ENCODE peak calls at places on chromosomes 5 and 9, in four cellular contexts. One of them, this sample, is unnamed.
A peak's percentile ranks its signal among the peaks of the same experiment; 100 is the strongest.

GRCh38 chr5:106172681-106173532 is 1497.8 kb downstream of the EFNA5 start:
- DNase-seq in CD8-positive, alpha-beta memory T cell: no peak
- DNase-seq in hippocampal formation: no peak
- DNase-seq in HEK293T: no peak
- DNase-seq in this sample: no peak

GRCh38 chr5:10756539-10756938 is 4.5 kb downstream of the DAP start:
- DNase-seq in CD8-positive, alpha-beta memory T cell: no peak
- DNase-seq in hippocampal formation: no peak
- DNase-seq in HEK293T: no peak
- DNase-seq in this sample: no peak

GRCh38 chr5:59543826-59544442 is 349.6 kb downstream of the PDE4D start:
- DNase-seq in CD8-positive, alpha-beta memory T cell: no peak
- DNase-seq in hippocampal formation: peak; percentile 6
- DNase-seq in HEK293T: no peak
- DNase-seq in this sample: peak; percentile 11

GRCh38 chr9:73135394-73135793 is 16.3 kb upstream of the ANXA1 start:
- DNase-seq in CD8-positive, alpha-beta memory T cell: no peak
- DNase-seq in hippocampal formation: no peak
- DNase-seq in HEK293T: no peak
- DNase-seq in this sample: no peak

GRCh38 chr5:35890021-35890740 is 33.5 kb downstream of the IL7R start:
- DNase-seq in CD8-positive, alpha-beta memory T cell: no peak
- DNase-seq in hippocampal formation: no peak
- DNase-seq in HEK293T: no peak
- DNase-seq in this sample: no peak

GRCh38 chr9:6944093-6944551 is 186.3 kb downstream of the KDM4C start:
- DNase-seq in CD8-positive, alpha-beta memory T cell: no peak
- DNase-seq in hippocampal formation: no peak
- DNase-seq in HEK293T: no peak
- DNase-seq in this sample: no peak

GRCh38 chr5:9599391-9599790 is 30.8 kb downstream of the TAS2R1 start:
- DNase-seq in CD8-positive, alpha-beta memory T cell: no peak
- DNase-seq in hippocampal formation: no peak
- DNase-seq in HEK293T: no peak
- DNase-seq in this sample: no peak

GRCh38 chr5:169384661-169385060 is 83.7 kb upstream of the SLIT3 start:
- DNase-seq in CD8-positive, alpha-beta memory T cell: no peak
- DNase-seq in hippocampal formation: no peak
- DNase-seq in HEK293T: no peak
- DNase-seq in this sample: peak; percentile 28

GRCh38 chr5:136799806-136800372 is 434.5 kb upstream of the TRPC7 start:
- DNase-seq in CD8-positive, alpha-beta memory T cell: no peak
- DNase-seq in hippocampal formation: no peak
- DNase-seq in HEK293T: no peak
- DNase-seq in this sample: no peak

GRCh38 chr5:53257806-53258373 is 148.3 kb upstream of the MOCS2 start:
- DNase-seq in CD8-positive, alpha-beta memory T cell: no peak
- DNase-seq in hippocampal formation: no peak
- DNase-seq in HEK293T: no peak
- DNase-seq in this sample: no peak

GRCh38 chr5:24363789-24364534 is 280.8 kb downstream of the CDH10 start:
- DNase-seq in CD8-positive, alpha-beta memory T cell: no peak
- DNase-seq in hippocampal formation: no peak
- DNase-seq in HEK293T: no peak
- DNase-seq in this sample: no peak

GRCh38 chr9:91972711-91973110 is 22.7 kb upstream of the ROR2 start:
- DNase-seq in CD8-positive, alpha-beta memory T cell: no peak
- DNase-seq in hippocampal formation: no peak
- DNase-seq in HEK293T: no peak
- DNase-seq in this sample: peak; percentile 57

GRCh38 chr5:149421834-149422233 is 42.7 kb upstream of the IL17B start:
- DNase-seq in CD8-positive, alpha-beta memory T cell: no peak
- DNase-seq in hippocampal formation: no peak
- DNase-seq in HEK293T: no peak
- DNase-seq in this sample: no peak

GRCh38 chr5:9889511-9889910 is 259.4 kb upstream of the TAS2R1 start:
- DNase-seq in CD8-positive, alpha-beta memory T cell: no peak
- DNase-seq in hippocampal formation: no peak
- DNase-seq in HEK293T: no peak
- DNase-seq in this sample: no peak

GRCh38 chr5:35822541-35822940 is 34.1 kb upstream of the IL7R start:
- DNase-seq in CD8-positive, alpha-beta memory T cell: peak; percentile 8
- DNase-seq in hippocampal formation: no peak
- DNase-seq in HEK293T: no peak
- DNase-seq in this sample: no peak

GRCh38 chr5:10652151-10652550 is 88.3 kb downstream of the ANKRD33B start:
- DNase-seq in CD8-positive, alpha-beta memory T cell: no peak
- DNase-seq in hippocampal formation: no peak
- DNase-seq in HEK293T: no peak
- DNase-seq in this sample: no peak

GRCh38 chr9:15308511-15308910 is 1.5 kb upstream of the TTC39B start:
- DNase-seq in CD8-positive, alpha-beta memory T cell: no peak
- DNase-seq in hippocampal formation: no peak
- DNase-seq in HEK293T: no peak
- DNase-seq in this sample: no peak

GRCh38 chr5:1182360-1182632 is 19.1 kb upstream of the SLC6A19 start:
- DNase-seq in CD8-positive, alpha-beta memory T cell: no peak
- DNase-seq in hippocampal formation: no peak
- DNase-seq in HEK293T: no peak
- DNase-seq in this sample: no peak

GRCh38 chr5:29796018-29796417 is 1397.5 kb upstream of the CDH6 start:
- DNase-seq in CD8-positive, alpha-beta memory T cell: no peak
- DNase-seq in hippocampal formation: no peak
- DNase-seq in HEK293T: no peak
- DNase-seq in this sample: no peak